ENCODE peak calls at places on chromosomes 4 and X, in ten cellular contexts. S is mucosa of descending colon, X is HEK293T, B is coronary artery, N is head of caudate nucleus, R is activated T-cell treated with anti-CD3 and anti-CD28 coated beads for 4 hours, T is T-cell, P is IMR-90, H is activated gamma-delta T cell, Y is HS-27A. K is an unnamed sample.

GRCh38 chr4:70721747-70722146 is at the start of gene RUFY3:
- DNase-seq in S (no peak), X (peak; percentile 75), B (no peak), N (peak; percentile 88), R (no peak), T (no peak), P (peak; percentile 98), H (no peak), Y (no peak), K (no peak)

GRCh38 chrX:136708348-136708747 is 60.4 kb downstream of the CD40LG start:
- DNase-seq in S (no peak), X (no peak), B (no peak), N (no peak), R (no peak), T (no peak), P (peak; percentile 13), H (no peak), Y (no peak), K (no peak)

GRCh38 chrX:95145848-95146540 is 1472.0 kb downstream of the FAM133A start:
- DNase-seq in S (no peak), X (no peak), B (no peak), N (no peak), R (no peak), T (no peak), P (no peak), H (no peak), Y (no peak), K (no peak)

GRCh38 chrX:156005144-156005543 is 7.6 kb downstream of the IL9R start:
- DNase-seq in S (no peak), X (no peak), B (no peak), N (no peak), R (no peak), T (no peak), P (no peak), H (no peak), Y (no peak), K (no peak)

GRCh38 chr4:89136525-89136924 is 25.2 kb downstream of the TIGD2 start:
- DNase-seq in S (no peak), X (no peak), B (no peak), N (no peak), R (no peak), T (no peak), P (peak; percentile 70), H (no peak), Y (no peak), K (no peak)

GRCh38 chrX:48957477-48957826 is at the start of gene OTUD5:
- DNase-seq in S (peak; percentile 84), X (peak; percentile 64), B (no peak), N (peak; percentile 75), R (peak; percentile 46), T (peak; percentile 75), P (no peak), H (peak; percentile 72), Y (no peak), K (peak; percentile 71)

GRCh38 chr4:184117662-184118199 is 99.9 kb downstream of the ENPP6 start:
- DNase-seq in S (no peak), X (no peak), B (no peak), N (no peak), R (no peak), T (no peak), P (no peak), H (no peak), Y (no peak), K (no peak)

GRCh38 chr4:54101190-54102041 is 1.5 kb downstream of the GSX2 start:
- DNase-seq in S (no peak), X (no peak), B (no peak), N (no peak), R (no peak), T (no peak), P (no peak), H (no peak), Y (no peak), K (no peak)

GRCh38 chrX:150366951-150367545 is 3.9 kb downstream of the MAMLD1 start:
- DNase-seq in S (no peak), X (no peak), B (peak; percentile 66), N (no peak), R (no peak), T (no peak), P (peak; percentile 79), H (no peak), Y (no peak), K (no peak)

GRCh38 chr4:107800058-107800457 is 24.7 kb upstream of the SGMS2 start:
- DNase-seq in S (no peak), X (no peak), B (no peak), N (peak; percentile 15), R (no peak), T (no peak), P (no peak), H (no peak), Y (no peak), K (no peak)

GRCh38 chr4:152398060-152398459 is 137.8 kb downstream of the FBXW7 start:
- DNase-seq in S (no peak), X (peak; percentile 9), B (no peak), N (no peak), R (no peak), T (no peak), P (peak; percentile 29), H (no peak), Y (no peak), K (no peak)

GRCh38 chr4:993111-994029 is at the start of gene SLC26A1:
- DNase-seq in S (peak; percentile 66), X (no peak), B (no peak), N (no peak), R (no peak), T (no peak), P (no peak), H (no peak), Y (no peak), K (peak; percentile 31)

GRCh38 chrX:13923845-13924244 is 105.8 kb downstream of the GEMIN8 start:
- DNase-seq in S (no peak), X (no peak), B (no peak), N (no peak), R (no peak), T (no peak), P (no peak), H (no peak), Y (no peak), K (no peak)

GRCh38 chrX:46263494-46263893 is 281.7 kb downstream of the ZNF674 start:
- DNase-seq in S (no peak), X (no peak), B (no peak), N (no peak), R (no peak), T (no peak), P (no peak), H (no peak), Y (no peak), K (no peak)

GRCh38 chrX:15820106-15821073 is 30.1 kb downstream of the ZRSR2 start:
- DNase-seq in S (no peak), X (no peak), B (no peak), N (no peak), R (no peak), T (no peak), P (peak; percentile 71), H (no peak), Y (no peak), K (no peak)

GRCh38 chr4:103105558-103106356 is 6.1 kb upstream of the BDH2 start:
- DNase-seq in S (no peak), X (no peak), B (no peak), N (no peak), R (no peak), T (no peak), P (peak; percentile 66), H (no peak), Y (no peak), K (no peak)